ENCODE peak calls at places on chromosomes 4 and X, in seven cellular contexts. V, K, F, Z, X, D and U are unnamed samples.

GRCh38 chr4:112633477-112634235 is 3.1 kb downstream of the ZGRF1 start:
- DNase-seq in X (no peak), V (no peak), F (no peak), Z (no peak), K (peak), D (no peak), U (peak)

GRCh38 chrX:49627030-49627777 is 28.4 kb downstream of the GAGE1 start:
- DNase-seq in D (no peak), X (no peak), Z (no peak), V (peak), F (no peak), K (peak), U (peak)

GRCh38 chrX:23704673-23705206 is 37.4 kb downstream of the PRDX4 start:
- DNase-seq in V (no peak), D (no peak), F (no peak), Z (no peak), K (no peak), X (no peak), U (no peak)

GRCh38 chrX:45622538-45622937 is 421.9 kb upstream of the DIPK2B start:
- DNase-seq in X (no peak), K (no peak), V (no peak), D (no peak), F (no peak), Z (no peak), U (no peak)

GRCh38 chr4:39657465-39657864 is 18.8 kb upstream of the SMIM14 start:
- DNase-seq in D (no peak), X (no peak), Z (no peak), F (no peak), K (no peak), V (no peak), U (no peak)

GRCh38 chr4:98780111-98780549 is 121.7 kb upstream of the TSPAN5 start:
- DNase-seq in D (no peak), V (no peak), Z (no peak), K (no peak), X (no peak), F (no peak), U (no peak)

GRCh38 chr4:48247142-48247877 is 22.3 kb downstream of the TEC start:
- DNase-seq in K (no peak), D (no peak), X (no peak), V (no peak), Z (no peak), F (no peak), U (no peak)

GRCh38 chr4:81747242-81747930 is 275.7 kb upstream of the RASGEF1B start:
- DNase-seq in Z (no peak), K (no peak), F (no peak), X (no peak), V (no peak), D (no peak), U (no peak)

GRCh38 chr4:5055411-5055810 is 4.1 kb downstream of the STK32B start:
- DNase-seq in X (no peak), Z (no peak), D (no peak), V (no peak), K (no peak), F (no peak), U (no peak)

GRCh38 chrX:101759000-101759399 is 99.3 kb upstream of the ARMCX2 start:
- DNase-seq in V (peak), X (no peak), F (no peak), D (no peak), Z (no peak), K (peak), U (peak)
- TF ChIP-seq CTCF in V (peak), X (peak), F (peak), D (peak), Z (peak), K (peak), U (peak)

GRCh38 chr4:170589597-170590191 is 499.9 kb upstream of the AADAT start:
- DNase-seq in F (no peak), V (no peak), D (no peak), Z (no peak), K (peak), X (no peak), U (peak)
- TF ChIP-seq CTCF in F (no peak), V (no peak), D (no peak), Z (peak), K (peak), X (no peak), U (peak)

GRCh38 chrX:135437867-135438733 is 16.4 kb downstream of the SMIM10L2A start:
- DNase-seq in D (no peak), K (peak), X (no peak), V (peak), Z (no peak), F (no peak), U (no peak)
- TF ChIP-seq CTCF in D (no peak), K (peak), X (no peak), V (no peak), Z (peak), F (no peak), U (no peak)

GRCh38 chrX:46759645-46759974 is 692 bp upstream of the SLC9A7 start:
- DNase-seq in F (no peak), D (no peak), K (no peak), V (no peak), X (no peak), Z (no peak), U (peak)
- TF ChIP-seq CTCF in F (no peak), D (no peak), K (no peak), V (no peak), X (no peak), Z (no peak), U (no peak)

DNA sequence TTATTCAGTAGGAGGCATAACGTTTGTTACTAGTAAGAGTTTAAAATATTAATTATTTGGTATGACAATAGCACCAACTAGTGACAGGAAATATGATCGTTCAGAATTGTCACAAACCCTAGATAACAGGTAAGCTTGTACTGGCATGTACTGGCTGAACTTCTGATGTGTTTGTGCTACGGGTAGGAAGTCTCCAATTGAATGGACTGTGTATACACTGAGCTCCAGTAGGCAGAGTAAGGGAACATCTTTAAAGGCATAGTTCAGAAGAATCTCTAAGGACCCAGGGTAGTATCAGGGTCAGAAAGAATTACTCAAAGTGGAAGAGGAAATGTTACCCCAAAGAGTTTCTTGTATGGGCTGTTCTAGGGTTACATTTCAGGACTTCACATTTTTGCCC is 230.4 kb downstream of the EDA2R start:
- DNase-seq in Z (no peak), V (no peak), F (no peak), X (no peak), D (no peak), K (peak), U (no peak)
- TF ChIP-seq CTCF in Z (no peak), V (no peak), F (no peak), X (no peak), D (no peak), K (no peak), U (no peak)